ENCODE peak calls at places on chromosomes 3 and 15, in seven cellular contexts. B is IMR-90, I is suprapubic skin, Z is adrenal gland, Y is uterus, T is heart left ventricle, J is body of pancreas. A is an unnamed sample.

GRCh38 chr15:65201918-65202317 is 9.4 kb downstream of the CILP start:
- DNase-seq in B (no peak), I (no peak), Z (no peak), Y (no peak), T (no peak), J (no peak), A (no peak)

GRCh38 chr15:101399431-101399830 is 90.1 kb downstream of the PCSK6 start:
- DNase-seq in B (no peak), I (peak), Z (no peak), Y (no peak), T (no peak), J (no peak), A (no peak)

GRCh38 chr3:109927161-109927560 is 589.8 kb upstream of the DPPA4 start:
- DNase-seq in B (peak), I (no peak), Z (no peak), Y (no peak), T (no peak), J (no peak), A (no peak)

GRCh38 chr15:58551764-58552504 is 120.1 kb downstream of the LIPC start:
- DNase-seq in B (peak), I (no peak), Z (peak), Y (peak), T (no peak), J (no peak), A (peak)

GRCh38 chr15:68114356-68114755 is 60.2 kb downstream of the PIAS1 start:
- DNase-seq in B (peak), I (no peak), Z (no peak), Y (no peak), T (no peak), J (no peak), A (no peak)

GRCh38 chr15:91776104-91776503 is 77.4 kb upstream of the SLCO3A1 start:
- DNase-seq in B (no peak), I (no peak), Z (no peak), Y (no peak), T (no peak), J (no peak), A (no peak)

GRCh38 chr15:62570405-62570783 is 405.3 kb upstream of the C2CD4B start:
- DNase-seq in B (no peak), I (no peak), Z (no peak), Y (no peak), T (no peak), J (no peak), A (no peak)

GRCh38 chr3:129690406-129690805 is 83.9 kb upstream of the PLXND1 start:
- DNase-seq in B (peak), I (no peak), Z (peak), Y (peak), T (no peak), J (peak), A (no peak)

GRCh38 chr3:29977360-29977759 is 629.0 kb upstream of the TGFBR2 start:
- DNase-seq in B (no peak), I (no peak), Z (no peak), Y (no peak), T (no peak), J (no peak), A (no peak)

GRCh38 chr3:58723197-58723596 is 56.6 kb upstream of the FAM3D start:
- DNase-seq in B (peak), I (no peak), Z (no peak), Y (no peak), T (no peak), J (no peak), A (no peak)

GRCh38 chr15:92714457-92715401 is 59.2 kb upstream of the FAM174B start:
- DNase-seq in B (peak), I (peak), Z (peak), Y (peak), T (peak), J (peak), A (peak)

GRCh38 chr3:195139091-195139875 is 131.7 kb downstream of the XXYLT1 start:
- DNase-seq in B (no peak), I (no peak), Z (no peak), Y (no peak), T (no peak), J (no peak), A (no peak)

GRCh38 chr3:48693826-48694225 is 8.1 kb upstream of the NCKIPSD start:
- DNase-seq in B (no peak), I (no peak), Z (no peak), Y (no peak), T (no peak), J (no peak), A (no peak)

GRCh38 chr3:141336672-141337522 is 31.4 kb upstream of the ZBTB38 start:
- DNase-seq in B (peak), I (no peak), Z (no peak), Y (no peak), T (no peak), J (no peak), A (no peak)

GRCh38 chr15:76189106-76189505 is 122.2 kb downstream of the ETFA start:
- DNase-seq in B (no peak), I (no peak), Z (no peak), Y (no peak), T (no peak), J (no peak), A (no peak)

GRCh38 chr3:179622023-179622422 is 17.4 kb downstream of the NDUFB5 start:
- DNase-seq in B (no peak), I (no peak), Z (no peak), Y (no peak), T (no peak), J (no peak), A (no peak)

GRCh38 chr3:53772562-53773329 is 73.5 kb downstream of the CHDH start:
- DNase-seq in B (peak), I (no peak), Z (no peak), Y (no peak), T (no peak), J (no peak), A (no peak)

GRCh38 chr3:191148131-191148530 is 50.9 kb upstream of the OSTN start:
- DNase-seq in B (no peak), I (no peak), Z (no peak), Y (no peak), T (no peak), J (no peak), A (no peak)

GRCh38 chr3:155112661-155113389 is 32.7 kb downstream of the MME start:
- DNase-seq in B (no peak), I (no peak), Z (no peak), Y (no peak), T (no peak), J (no peak), A (no peak)

GRCh38 chr3:170488802-170489201 is 70.1 kb downstream of the CLDN11 start:
- DNase-seq in B (peak), I (no peak), Z (no peak), Y (no peak), T (no peak), J (no peak), A (no peak)
- H3K4me3 ChIP-seq in B (no peak), I (no peak), Z (no peak), Y (no peak), T (no peak), J (no peak), A (no peak)

GRCh38 chr3:146161725-146162047 is 702 bp upstream of the PLOD2 start:
- DNase-seq in B (peak), I (no peak), Z (peak), Y (peak), T (peak), J (peak), A (peak)

GRCh38 chr3:146162561-146162960 is 1.6 kb upstream of the PLOD2 start:
- DNase-seq in B (no peak), I (no peak), Z (no peak), Y (no peak), T (no peak), J (peak), A (peak)

GRCh38 chr3:146160233-146160963 is 586 bp downstream of the PLOD2 start:
- DNase-seq in B (peak), I (peak), Z (peak), Y (peak), T (peak), J (peak), A (peak)

GRCh38 chr3:146159616-146160232 is 1.3 kb downstream of the PLOD2 start:
- DNase-seq in B (no peak), I (no peak), Z (no peak), Y (no peak), T (no peak), J (no peak), A (no peak)

DNA sequence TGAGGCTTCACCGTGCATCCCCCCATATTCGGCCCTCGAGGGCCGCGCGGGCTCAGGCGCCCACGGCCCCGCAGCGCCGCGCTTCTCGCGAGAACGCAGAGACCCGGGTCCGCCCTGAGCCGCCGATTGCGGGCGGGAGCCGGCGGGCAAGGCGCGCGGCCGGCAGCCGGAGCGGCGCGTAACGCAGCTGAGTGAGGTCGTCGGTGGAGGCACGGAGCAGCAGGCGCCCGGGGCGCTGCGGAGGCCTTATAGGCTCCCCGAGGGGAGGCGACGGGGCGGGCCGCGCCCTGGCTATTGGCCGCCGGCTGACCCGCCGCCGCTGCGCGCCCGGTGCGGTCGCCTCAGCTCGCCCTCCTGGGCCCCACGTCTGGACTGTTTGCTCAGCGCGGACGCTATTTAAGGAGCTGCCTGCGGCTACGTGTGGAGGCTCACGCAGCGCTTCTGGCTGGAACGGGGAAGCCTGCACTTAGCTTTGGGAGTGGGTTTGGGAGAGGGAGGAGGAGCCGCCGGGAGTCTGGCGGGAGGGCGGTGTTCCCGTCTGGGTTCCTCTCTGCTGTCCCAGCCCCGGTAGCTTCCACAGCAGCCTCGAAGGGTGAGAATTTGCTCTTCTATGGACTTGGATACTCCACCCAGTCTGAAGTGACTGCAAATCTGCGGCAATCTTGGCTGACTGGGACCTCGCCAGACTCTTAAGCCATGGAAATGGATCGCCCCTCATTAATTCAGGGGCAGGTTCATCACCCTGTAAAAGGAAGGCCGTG is at the start of gene PLOD2:
- DNase-seq in B (peak), I (peak), Z (peak), Y (peak), T (peak), J (peak), A (peak)
- TF ChIP-seq POLR2A in B (peak), I (peak), Z (peak), Y (peak), T (peak), J (peak), A (no peak)

GRCh38 chr15:52563499-52564060 is 5.2 kb downstream of the ARPP19 start:
- DNase-seq in B (no peak), I (no peak), Z (no peak), Y (no peak), T (no peak), J (no peak), A (no peak)

GRCh38 chr15:52566889-52567288 is 1.9 kb downstream of the ARPP19 start:
- DNase-seq in B (no peak), I (no peak), Z (no peak), Y (no peak), T (no peak), J (no peak), A (no peak)

GRCh38 chr15:52568569-52569243 is at the start of gene ARPP19:
- DNase-seq in B (peak), I (peak), Z (peak), Y (peak), T (peak), J (peak), A (peak)

GRCh38 chr15:52567886-52568568 is 803 bp downstream of the ARPP19 start:
- DNase-seq in B (peak), I (no peak), Z (peak), Y (no peak), T (no peak), J (peak), A (no peak)

GRCh38 chr15:52569244-52569585 is 385 bp upstream of the ARPP19 start:
- DNase-seq in B (no peak), I (no peak), Z (no peak), Y (no peak), T (no peak), J (no peak), A (no peak)
- H3K4me3 ChIP-seq in B (peak), I (peak), Z (peak), Y (peak), T (peak), J (peak), A (no peak)

GRCh38 chr3:159762981-159763465 is 225.6 kb upstream of the IL12A start:
- DNase-seq in B (peak), I (peak), Z (peak), Y (peak), T (peak), J (peak), A (peak)

GRCh38 chr3:159763466-159764210 is 225.0 kb upstream of the IL12A start:
- DNase-seq in B (peak), I (no peak), Z (peak), Y (peak), T (peak), J (peak), A (peak)

GRCh38 chr3:159765860-159766294 is 222.8 kb upstream of the IL12A start:
- DNase-seq in B (no peak), I (no peak), Z (no peak), Y (peak), T (peak), J (no peak), A (no peak)

GRCh38 chr3:159765025-159765859 is 223.4 kb upstream of the IL12A start:
- DNase-seq in B (peak), I (peak), Z (peak), Y (peak), T (peak), J (peak), A (peak)

DNA sequence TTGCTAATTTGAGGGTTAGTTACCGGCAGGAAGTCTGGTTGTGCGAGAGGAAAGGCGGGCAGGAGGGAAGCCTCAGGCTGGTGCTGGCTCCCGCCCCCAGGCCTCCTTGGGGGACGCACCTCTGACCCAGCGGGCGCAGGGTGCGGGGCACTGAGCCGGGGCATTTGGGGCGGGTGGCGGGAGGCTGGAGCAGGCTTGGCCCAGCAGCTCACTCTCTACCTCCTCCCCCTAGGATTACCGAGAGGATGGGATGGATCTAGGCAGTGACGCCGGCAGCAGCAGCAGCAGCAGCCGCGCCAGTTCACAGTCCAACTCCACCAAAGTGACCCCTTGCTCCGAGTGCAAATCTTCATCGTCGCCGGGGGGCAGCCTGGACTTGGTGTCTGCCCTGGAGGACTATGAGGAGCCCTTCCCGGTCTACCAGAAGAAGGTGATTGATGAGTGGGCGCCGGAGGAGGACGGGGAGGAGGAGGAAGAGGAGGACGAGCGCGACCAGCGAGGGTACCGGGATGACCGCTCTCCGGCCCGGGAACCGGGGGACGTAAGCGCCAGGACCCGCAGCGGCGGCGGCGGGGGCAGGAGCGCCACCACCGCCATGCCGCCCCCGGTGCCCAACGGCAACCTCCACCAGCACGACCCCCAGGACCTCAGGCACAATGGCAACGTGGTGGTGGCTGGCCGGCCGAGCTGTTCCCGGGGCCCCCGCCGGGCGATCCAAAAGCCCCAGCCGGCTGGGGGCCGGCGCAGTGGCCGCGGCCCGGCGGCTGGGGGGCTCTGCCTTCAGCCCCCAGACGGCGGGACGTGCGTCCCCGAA is 224.2 kb upstream of the IL12A start:
- DNase-seq in B (peak), I (no peak), Z (peak), Y (no peak), T (peak), J (peak), A (peak)
- TF ChIP-seq POLR2A in B (peak), I (no peak), Z (peak), Y (peak), T (peak), J (no peak), A (no peak)

DNA sequence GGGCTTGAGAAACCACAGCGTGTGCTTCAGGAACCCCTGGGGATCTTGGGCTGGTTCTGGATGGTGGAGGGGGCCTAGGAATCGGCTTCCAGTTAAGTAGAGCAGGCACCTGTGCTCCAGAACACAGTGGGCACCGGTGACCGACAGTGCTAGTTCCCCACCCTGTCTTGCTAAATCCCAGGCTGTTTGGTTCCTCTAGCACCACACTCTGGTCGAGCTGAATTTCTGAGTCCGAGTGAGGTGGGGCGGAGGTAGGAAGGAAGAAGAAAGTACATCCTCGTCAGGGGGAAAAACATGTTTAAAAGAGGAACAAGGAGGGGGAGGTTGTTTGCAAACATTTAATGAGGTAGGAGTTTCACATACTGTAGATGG is 29.1 kb downstream of the SLC6A6 start:
- DNase-seq in B (no peak), I (no peak), Z (no peak), Y (no peak), T (peak), J (no peak), A (no peak)
- H3K4me3 ChIP-seq in B (no peak), I (no peak), Z (no peak), Y (no peak), T (no peak), J (no peak), A (no peak)

A was measured in lower leg skin.